ENCODE peak calls at places on chromosomes 5 and 9, in four cellular contexts. One of them, this sample, is unnamed.

GRCh38 chr5:8270246-8270645 is 401.3 kb downstream of the MTRR start:
- DNase-seq in A549: no peak
- DNase-seq in IMR-90: no peak
- DNase-seq in HepG2: no peak
- DNase-seq in this sample: no peak

GRCh38 chr5:73617510-73618279 is 8.3 kb upstream of the ARHGEF28 start:
- DNase-seq in A549: no peak
- DNase-seq in IMR-90: peak
- DNase-seq in HepG2: no peak
- DNase-seq in this sample: no peak

GRCh38 chr9:114483499-114483898 is 21.8 kb downstream of the WHRN start:
- DNase-seq in A549: no peak
- DNase-seq in IMR-90: no peak
- DNase-seq in HepG2: no peak
- DNase-seq in this sample: no peak

GRCh38 chr5:44665101-44665701 is 143.5 kb upstream of the MRPS30 start:
- DNase-seq in A549: no peak
- DNase-seq in IMR-90: no peak
- DNase-seq in HepG2: no peak
- DNase-seq in this sample: no peak

GRCh38 chr9:130453487-130453886 is 8.7 kb downstream of the ASS1 start:
- DNase-seq in A549: no peak
- DNase-seq in IMR-90: peak
- DNase-seq in HepG2: peak
- DNase-seq in this sample: no peak

GRCh38 chr9:18256574-18256973 is 217.4 kb upstream of the ADAMTSL1 start:
- DNase-seq in A549: no peak
- DNase-seq in IMR-90: peak
- DNase-seq in HepG2: no peak
- DNase-seq in this sample: no peak

GRCh38 chr9:99172129-99173091 is 49.3 kb downstream of the ALG2 start:
- DNase-seq in A549: no peak
- DNase-seq in IMR-90: no peak
- DNase-seq in HepG2: peak
- DNase-seq in this sample: no peak

GRCh38 chr5:125510651-125511050 is 764.2 kb upstream of the ZNF608 start:
- DNase-seq in A549: no peak
- DNase-seq in IMR-90: no peak
- DNase-seq in HepG2: no peak
- DNase-seq in this sample: no peak

GRCh38 chr9:76456202-76456926 is 2.6 kb upstream of the GCNT1 start:
- DNase-seq in A549: peak
- DNase-seq in IMR-90: peak
- DNase-seq in HepG2: peak
- DNase-seq in this sample: no peak

GRCh38 chr5:18420711-18421110 is 786.5 kb downstream of the TAF11L14 start:
- DNase-seq in A549: no peak
- DNase-seq in IMR-90: no peak
- DNase-seq in HepG2: no peak
- DNase-seq in this sample: no peak

GRCh38 chr5:66246621-66247020 is 102.5 kb downstream of the SREK1 start:
- DNase-seq in A549: peak
- DNase-seq in IMR-90: peak
- DNase-seq in HepG2: no peak
- DNase-seq in this sample: no peak

GRCh38 chr9:30039712-30040111 is 2344.7 kb upstream of the ACO1 start:
- DNase-seq in A549: no peak
- DNase-seq in IMR-90: no peak
- DNase-seq in HepG2: no peak
- DNase-seq in this sample: peak

GRCh38 chr5:21219966-21220365 is 1232.0 kb upstream of the CDH18 start:
- DNase-seq in A549: no peak
- DNase-seq in IMR-90: no peak
- DNase-seq in HepG2: no peak
- DNase-seq in this sample: no peak

GRCh38 chr9:34123682-34124081 is 2.8 kb downstream of the DCAF12 start:
- DNase-seq in A549: no peak
- DNase-seq in IMR-90: no peak
- DNase-seq in HepG2: no peak
- DNase-seq in this sample: no peak

GRCh38 chr9:109974143-109974917 is 194.3 kb downstream of the PALM2AKAP2 start:
- DNase-seq in A549: no peak
- DNase-seq in IMR-90: no peak
- DNase-seq in HepG2: no peak
- DNase-seq in this sample: no peak

GRCh38 chr5:166074839-166075481 is 2216.5 kb upstream of the WWC1 start:
- DNase-seq in A549: no peak
- DNase-seq in IMR-90: no peak
- DNase-seq in HepG2: no peak
- DNase-seq in this sample: no peak

GRCh38 chr5:3020426-3020825 is 268.9 kb upstream of the IRX2 start:
- DNase-seq in A549: no peak
- DNase-seq in IMR-90: no peak
- DNase-seq in HepG2: no peak
- DNase-seq in this sample: no peak

GRCh38 chr5:160287378-160288051 is 24.8 kb downstream of the CCNJL start:
- DNase-seq in A549: no peak
- DNase-seq in IMR-90: no peak
- DNase-seq in HepG2: peak
- DNase-seq in this sample: no peak

GRCh38 chr5:90558344-90559192 is at the start of gene ADGRV1:
- DNase-seq in A549: peak
- DNase-seq in IMR-90: peak
- DNase-seq in HepG2: peak
- DNase-seq in this sample: peak

DNA sequence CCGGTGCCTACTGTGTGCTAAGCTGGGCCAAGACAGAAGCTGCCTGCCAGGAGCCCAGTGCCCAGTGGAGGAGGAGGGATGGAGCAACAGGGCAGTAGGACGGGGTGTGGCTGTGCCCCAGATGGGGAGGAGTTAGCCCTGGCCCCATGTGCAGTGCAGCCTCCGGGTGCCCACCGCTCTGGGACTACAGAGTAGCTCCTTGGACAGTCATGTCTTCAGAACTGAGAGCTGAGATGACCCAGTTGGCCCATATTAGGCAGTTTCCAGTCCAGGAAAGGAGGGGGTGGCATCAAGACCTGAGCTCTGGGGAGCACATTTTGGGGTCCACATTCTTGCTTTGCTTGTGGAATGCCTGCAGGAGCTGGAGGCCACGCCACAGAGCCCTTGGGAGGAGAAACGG is 46.6 kb upstream of the FCN1 start:
- DNase-seq in A549: no peak
- DNase-seq in IMR-90: no peak
- DNase-seq in HepG2: no peak
- DNase-seq in this sample: no peak
- TF ChIP-seq BHLHE40 in A549: no peak
- TF ChIP-seq BHLHE40 in IMR-90: no peak
- TF ChIP-seq BHLHE40 in HepG2: no peak
- TF ChIP-seq BHLHE40 in this sample: no peak

GRCh38 chr5:157470616-157471015 is 10.6 kb downstream of the NIPAL4 start:
- DNase-seq in A549: no peak
- DNase-seq in IMR-90: no peak
- DNase-seq in HepG2: no peak
- DNase-seq in this sample: no peak
- TF ChIP-seq BHLHE40 in A549: no peak
- TF ChIP-seq BHLHE40 in IMR-90: no peak
- TF ChIP-seq BHLHE40 in HepG2: no peak
- TF ChIP-seq BHLHE40 in this sample: no peak

GRCh38 chr5:34738381-34738780 is 82.3 kb downstream of the RAI14 start:
- DNase-seq in A549: no peak
- DNase-seq in IMR-90: no peak
- DNase-seq in HepG2: no peak
- DNase-seq in this sample: no peak

GRCh38 chr5:34735436-34736426 is 79.6 kb downstream of the RAI14 start:
- DNase-seq in A549: no peak
- DNase-seq in IMR-90: peak
- DNase-seq in HepG2: no peak
- DNase-seq in this sample: no peak

GRCh38 chr5:34740306-34740891 is 84.3 kb downstream of the RAI14 start:
- DNase-seq in A549: no peak
- DNase-seq in IMR-90: no peak
- DNase-seq in HepG2: no peak
- DNase-seq in this sample: no peak

GRCh38 chr5:34734321-34734720 is 78.2 kb downstream of the RAI14 start:
- DNase-seq in A549: no peak
- DNase-seq in IMR-90: peak
- DNase-seq in HepG2: no peak
- DNase-seq in this sample: no peak

GRCh38 chr5:34736445-34737119 is 80.5 kb downstream of the RAI14 start:
- DNase-seq in A549: peak
- DNase-seq in IMR-90: peak
- DNase-seq in HepG2: peak
- DNase-seq in this sample: no peak
- TF ChIP-seq BHLHE40 in A549: no peak
- TF ChIP-seq BHLHE40 in IMR-90: no peak
- TF ChIP-seq BHLHE40 in HepG2: no peak
- TF ChIP-seq BHLHE40 in this sample: no peak

GRCh38 chr5:138981606-138982005 is 106.5 kb upstream of the LRRTM2 start:
- DNase-seq in A549: no peak
- DNase-seq in IMR-90: no peak
- DNase-seq in HepG2: no peak
- DNase-seq in this sample: no peak
- TF ChIP-seq BHLHE40 in A549: no peak
- TF ChIP-seq BHLHE40 in IMR-90: no peak
- TF ChIP-seq BHLHE40 in HepG2: no peak
- TF ChIP-seq BHLHE40 in this sample: no peak

GRCh38 chr5:54742417-54742889 is 224.9 kb downstream of the SNX18 start:
- DNase-seq in A549: peak
- DNase-seq in IMR-90: peak
- DNase-seq in HepG2: no peak
- DNase-seq in this sample: no peak
- TF ChIP-seq BHLHE40 in A549: no peak
- TF ChIP-seq BHLHE40 in IMR-90: peak
- TF ChIP-seq BHLHE40 in HepG2: no peak
- TF ChIP-seq BHLHE40 in this sample: no peak

GRCh38 chr5:61916621-61917620 is 389.1 kb upstream of the KIF2A start:
- DNase-seq in A549: peak
- DNase-seq in IMR-90: peak
- DNase-seq in HepG2: no peak
- DNase-seq in this sample: no peak
- TF ChIP-seq BHLHE40 in A549: no peak
- TF ChIP-seq BHLHE40 in IMR-90: no peak
- TF ChIP-seq BHLHE40 in HepG2: no peak
- TF ChIP-seq BHLHE40 in this sample: no peak

GRCh38 chr5:89211836-89212235 is 328.9 kb upstream of the MEF2C start:
- DNase-seq in A549: no peak
- DNase-seq in IMR-90: peak
- DNase-seq in HepG2: no peak
- DNase-seq in this sample: no peak
- TF ChIP-seq BHLHE40 in A549: no peak
- TF ChIP-seq BHLHE40 in IMR-90: no peak
- TF ChIP-seq BHLHE40 in HepG2: no peak
- TF ChIP-seq BHLHE40 in this sample: no peak

GRCh38 chr9:127873223-127873691 is 4.2 kb downstream of the AK1 start:
- DNase-seq in A549: no peak
- DNase-seq in IMR-90: no peak
- DNase-seq in HepG2: no peak
- DNase-seq in this sample: no peak
- TF ChIP-seq BHLHE40 in A549: no peak
- TF ChIP-seq BHLHE40 in IMR-90: no peak
- TF ChIP-seq BHLHE40 in HepG2: no peak
- TF ChIP-seq BHLHE40 in this sample: no peak

GRCh38 chr9:71819115-71819739 is 50.9 kb upstream of the CEMIP2 start:
- DNase-seq in A549: peak
- DNase-seq in IMR-90: peak
- DNase-seq in HepG2: peak
- DNase-seq in this sample: peak
- TF ChIP-seq BHLHE40 in A549: no peak
- TF ChIP-seq BHLHE40 in IMR-90: no peak
- TF ChIP-seq BHLHE40 in HepG2: no peak
- TF ChIP-seq BHLHE40 in this sample: no peak

This sample was measured in HEK293T.